ENCODE peak calls at places on chromosomes 12 and 14, in four cellular contexts. M, Z, X and G are unnamed samples.
A peak's percentile ranks its signal among the peaks of the same experiment; 100 is the strongest.

GRCh38 chr14:91496790-91497189 is 13.3 kb downstream of the PPP4R3A start:
- DNase-seq in M (no peak), Z (no peak), X (no peak), G (no peak)

GRCh38 chr14:104746071-104746545 is 6.8 kb upstream of the SIVA1 start:
- DNase-seq in Z (no peak), X (no peak), M (no peak), G (no peak)

GRCh38 chr14:36013483-36013882 is 163.0 kb downstream of the PTCSC3 start:
- DNase-seq in X (no peak), M (no peak), Z (no peak), G (no peak)

GRCh38 chr14:88321692-88322504 is 1.2 kb downstream of the KCNK10 start:
- DNase-seq in X (no peak), M (no peak), Z (no peak), G (no peak)

GRCh38 chr14:37550511-37550910 is 44.5 kb downstream of the FOXA1 start:
- DNase-seq in Z (no peak), M (no peak), X (no peak), G (no peak)

GRCh38 chr14:68395585-68395984 is 397.3 kb downstream of the ZFP36L1 start:
- DNase-seq in Z (no peak), M (no peak), X (no peak), G (no peak)

GRCh38 chr14:22488522-22489246 is 100.3 kb downstream of the DAD1 start:
- DNase-seq in X (no peak), Z (no peak), M (no peak), G (no peak)

GRCh38 chr12:108525681-108526080 is 10.6 kb downstream of the FICD start:
- DNase-seq in X (no peak), Z (no peak), M (no peak), G (no peak)

GRCh38 chr12:115873416-115874082 is 403.9 kb downstream of the MED13L start:
- DNase-seq in X (no peak), M (no peak), Z (no peak), G (no peak)

GRCh38 chr14:80700601-80701000 is 240.9 kb downstream of the CEP128 start:
- DNase-seq in M (no peak), Z (no peak), X (no peak), G (no peak)

GRCh38 chr12:10722905-10723866 is at the start of gene YBX3:
- DNase-seq in M (peak; percentile 75), Z (peak; percentile 87), X (peak; percentile 85), G (peak; percentile 85)

GRCh38 chr12:101769865-101770264 is 30.6 kb upstream of the SYCP3 start:
- DNase-seq in Z (no peak), M (no peak), X (no peak), G (no peak)

GRCh38 chr12:101764393-101764792 is 25.1 kb upstream of the SYCP3 start:
- DNase-seq in M (no peak), Z (no peak), X (no peak), G (no peak)

GRCh38 chr12:101768781-101769180 is 29.5 kb upstream of the SYCP3 start:
- DNase-seq in X (no peak), Z (no peak), M (no peak), G (no peak)

GRCh38 chr12:101763246-101763931 is 24.1 kb upstream of the SYCP3 start:
- DNase-seq in M (no peak), Z (no peak), X (no peak), G (no peak)

DNA sequence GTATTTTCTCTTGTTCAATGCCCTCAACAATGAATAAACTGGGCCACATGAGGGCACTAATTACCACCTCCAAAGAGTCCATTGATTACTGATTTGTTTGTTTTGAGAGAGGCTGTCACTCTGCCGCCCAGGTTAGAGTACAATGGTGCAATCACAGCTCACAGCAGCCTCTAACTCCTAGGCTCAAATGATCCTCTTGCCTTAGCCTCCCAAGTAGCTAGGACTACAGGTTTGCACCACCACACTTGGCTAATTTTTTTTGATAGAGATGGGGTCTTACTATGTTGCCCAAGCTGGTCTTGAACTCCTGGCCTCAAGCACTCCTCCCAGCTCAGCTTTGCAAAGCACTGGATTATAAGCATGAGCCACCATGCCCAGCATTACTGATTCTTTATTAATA is 28.3 kb upstream of the SYCP3 start:
- DNase-seq in X (no peak), M (no peak), Z (no peak), G (no peak)
- TF ChIP-seq CTCF in X (no peak), M (no peak), Z (no peak), G (no peak)

GRCh38 chr12:67430708-67431335 is 161.7 kb downstream of the CAND1 start:
- DNase-seq in M (no peak), Z (no peak), X (no peak), G (no peak)
- TF ChIP-seq CTCF in M (no peak), Z (no peak), X (no peak), G (no peak)

DNA sequence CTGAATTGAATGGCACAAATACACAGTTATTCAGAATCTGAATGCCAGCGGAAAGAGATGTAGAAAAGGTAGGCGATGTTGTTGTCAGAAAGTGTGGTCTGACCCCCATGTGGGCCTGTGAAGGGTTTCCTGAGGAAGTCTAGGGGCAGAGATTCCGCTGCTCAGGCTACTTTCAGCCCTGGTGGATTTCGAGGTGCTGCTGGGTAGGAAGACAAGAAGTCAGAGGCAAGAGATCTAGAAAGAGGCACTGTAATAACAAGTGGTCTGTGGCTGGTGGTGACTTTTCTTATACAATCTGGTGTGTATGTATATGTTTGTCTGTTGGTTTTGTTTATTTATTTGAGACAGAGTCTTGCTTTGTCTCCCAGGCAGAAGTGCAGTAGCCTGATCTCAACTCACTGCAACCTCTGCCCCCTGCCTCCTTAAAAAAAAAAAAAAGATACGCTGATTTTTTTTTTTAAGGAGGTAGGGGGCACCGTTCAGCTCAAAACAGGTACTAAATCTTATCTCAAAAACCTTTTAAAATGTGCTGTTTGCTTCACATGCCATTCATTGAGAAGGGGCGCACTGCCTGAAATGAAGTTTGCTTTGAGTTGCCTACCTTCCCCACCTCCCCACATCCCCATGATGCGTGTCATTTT is 27.1 kb upstream of the MANSC4 start:
- DNase-seq in Z (no peak), X (no peak), M (no peak), G (no peak)
- TF ChIP-seq CTCF in Z (no peak), X (no peak), M (no peak), G (no peak)

DNA sequence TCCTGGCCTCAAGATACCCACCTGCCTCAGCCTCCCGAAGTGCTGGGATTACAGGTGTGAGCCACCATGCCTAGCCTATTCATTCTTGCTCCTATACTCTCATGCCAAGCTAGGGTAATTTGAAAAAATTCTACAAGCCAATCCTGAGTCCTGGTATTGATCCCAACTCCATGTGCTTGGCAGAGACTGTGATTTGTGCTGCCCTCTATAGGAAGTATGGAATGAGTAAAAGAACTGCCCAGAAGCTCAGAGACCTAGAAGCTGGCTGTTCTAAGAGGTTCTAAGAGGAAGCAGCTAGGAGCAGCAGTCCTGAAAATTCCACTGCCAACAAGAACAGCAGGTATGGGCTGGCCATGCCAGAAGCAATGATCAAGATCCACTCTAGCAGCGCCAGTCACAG is 402.5 kb downstream of the PCNX1 start:
- DNase-seq in Z (no peak), X (no peak), M (no peak), G (no peak)
- TF ChIP-seq CTCF in Z (no peak), X (no peak), M (no peak), G (no peak)

GRCh38 chr12:6921539-6921938 is 6.2 kb upstream of the ATN1 start:
- DNase-seq in X (no peak), M (no peak), Z (no peak), G (no peak)

GRCh38 chr12:6921996-6922935 is 5.5 kb upstream of the ATN1 start:
- DNase-seq in Z (no peak), X (no peak), M (no peak), G (no peak)

GRCh38 chr12:6917491-6918231 is 3.3 kb downstream of the ENO2 start:
- DNase-seq in M (no peak), X (no peak), Z (no peak), G (no peak)

GRCh38 chr12:6916426-6917200 is 2.2 kb downstream of the ENO2 start:
- DNase-seq in M (no peak), X (no peak), Z (no peak), G (no peak)

GRCh38 chr12:6919588-6919987 is 5.2 kb downstream of the ENO2 start:
- DNase-seq in Z (no peak), M (no peak), X (no peak), G (no peak)
- TF ChIP-seq CTCF in Z (no peak), M (no peak), X (no peak), G (no peak)

GRCh38 chr14:63843796-63844195 is 9.0 kb upstream of the SYNE2 start:
- DNase-seq in Z (no peak), X (no peak), M (no peak), G (no peak)

GRCh38 chr14:63840981-63841380 is 11.8 kb upstream of the SYNE2 start:
- DNase-seq in X (no peak), M (no peak), Z (peak; percentile 36), G (no peak)
- TF ChIP-seq CTCF in X (no peak), M (no peak), Z (no peak), G (no peak)

GRCh38 chr14:66401447-66402095 is 84.6 kb upstream of the CCDC196 start:
- DNase-seq in Z (no peak), X (no peak), M (no peak), G (peak; percentile 13)
- TF ChIP-seq CTCF in Z (no peak), X (peak; percentile 58), M (peak; percentile 58), G (peak; percentile 21)

DNA sequence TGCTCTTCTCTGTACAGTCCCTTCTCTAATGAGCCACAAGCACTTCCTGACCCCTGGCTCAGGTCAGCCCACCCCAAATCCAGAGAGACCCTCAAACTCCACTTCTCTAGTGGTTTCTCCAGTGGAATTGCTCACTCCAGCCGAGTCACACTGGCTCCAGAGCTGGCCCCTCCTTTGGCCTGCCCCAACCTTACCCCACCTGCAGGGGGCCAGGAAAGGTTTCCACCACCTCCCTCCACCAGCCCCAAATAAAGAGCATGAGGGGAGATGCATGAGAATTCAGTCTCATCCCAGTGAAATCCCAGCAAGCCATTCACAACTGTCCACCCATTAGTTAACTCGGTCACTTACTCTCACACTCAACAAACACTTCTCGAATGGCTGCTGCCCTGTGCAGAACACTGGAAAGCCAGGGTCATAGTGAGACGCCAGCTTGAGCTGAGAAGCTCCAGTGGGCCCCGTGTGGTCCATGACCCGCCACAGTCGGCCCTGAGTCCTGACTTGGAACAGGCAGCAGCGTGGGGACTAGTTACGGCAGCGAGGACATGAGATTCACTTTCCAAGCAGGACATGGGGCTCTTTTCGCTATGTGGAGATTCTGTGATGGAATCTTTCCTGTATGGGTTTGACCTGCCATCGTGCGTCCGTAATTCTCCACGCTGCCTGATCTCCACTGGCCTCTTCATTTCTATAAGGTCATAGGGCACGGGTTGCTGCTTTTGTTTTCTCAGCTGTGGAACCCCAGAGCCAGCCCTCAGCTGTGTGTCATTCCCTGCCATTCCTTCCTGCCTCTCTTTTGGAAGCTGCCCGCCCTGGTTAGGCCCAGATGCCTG is 44.2 kb downstream of the SLC6A12 start:
- DNase-seq in Z (no peak), X (no peak), M (peak; percentile 37), G (no peak)
- TF ChIP-seq CTCF in Z (no peak), X (no peak), M (peak; percentile 23), G (peak; percentile 45)

DNA sequence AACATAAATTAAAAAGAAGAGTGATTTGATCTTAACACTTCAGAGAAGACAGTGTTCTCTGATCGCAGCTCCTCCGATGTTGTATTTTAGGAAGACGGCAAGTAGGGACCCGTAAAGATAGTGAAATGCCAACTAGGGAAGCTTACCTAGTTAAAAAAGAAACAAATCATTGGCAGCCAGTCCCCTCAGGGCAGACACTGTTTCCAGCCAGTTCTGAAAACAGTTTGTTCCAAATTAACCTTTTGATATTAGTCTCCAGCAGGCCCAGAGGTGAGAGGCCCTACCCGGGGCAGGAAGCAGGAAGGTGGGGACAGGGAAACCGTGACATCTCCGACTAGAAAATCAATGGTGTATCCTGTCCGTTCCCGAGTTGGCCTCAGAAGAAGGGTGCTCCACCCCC is 56.0 kb downstream of the KSR2 start:
- DNase-seq in X (no peak), Z (no peak), M (no peak), G (no peak)
- TF ChIP-seq CTCF in X (no peak), Z (no peak), M (no peak), G (no peak)

GRCh38 chr14:30849354-30849753 is 25.0 kb upstream of the COCH start:
- DNase-seq in M (no peak), X (no peak), Z (no peak), G (no peak)
- TF ChIP-seq CTCF in M (no peak), X (no peak), Z (no peak), G (no peak)